ENCODE peak calls at places on chromosome 11, in eight cellular contexts. O is RWPE1, T is CD14-positive monocyte, N is left ventricle myocardium superior, Y is pulmonary artery endothelial cell, D is anterior cingulate cortex, V is HuH-7, S is EH. H is an unnamed sample.

GRCh38 chr11:83971063-83971462 is 684.9 kb upstream of the CCDC90B start:
- DNase-seq in D (no peak), O (no peak), N (no peak), S (no peak), Y (no peak), V (no peak), T (no peak), H (no peak)

GRCh38 chr11:22539851-22540376 is 85.7 kb downstream of the FANCF start:
- DNase-seq in T (no peak), Y (no peak), N (no peak), D (no peak), S (no peak), O (peak), V (peak), H (no peak)

GRCh38 chr11:37914859-37915258 is 1316.8 kb upstream of the RAG2 start:
- DNase-seq in Y (no peak), O (no peak), S (no peak), N (no peak), T (no peak), V (no peak), D (no peak), H (no peak)

GRCh38 chr11:130192845-130193267 is 33.3 kb downstream of the ST14 start:
- DNase-seq in Y (no peak), O (no peak), D (no peak), S (no peak), N (no peak), T (no peak), V (peak), H (no peak)

GRCh38 chr11:14908214-14908880 is 16.3 kb upstream of the CYP2R1 start:
- DNase-seq in T (no peak), N (no peak), O (peak), S (peak), Y (no peak), V (peak), D (no peak), H (peak)

GRCh38 chr11:115321602-115322289 is 182.5 kb downstream of the CADM1 start:
- DNase-seq in O (no peak), S (peak), T (no peak), V (no peak), N (no peak), D (no peak), Y (no peak), H (no peak)

GRCh38 chr11:11209967-11210366 is 143.1 kb downstream of the CSNK2A3 start:
- DNase-seq in O (no peak), T (no peak), Y (no peak), V (no peak), S (no peak), N (no peak), D (no peak), H (no peak)

GRCh38 chr11:115774756-115775155 is 270.5 kb upstream of the CADM1 start:
- DNase-seq in V (no peak), S (no peak), T (no peak), N (no peak), Y (no peak), D (no peak), O (no peak), H (no peak)

GRCh38 chr11:110531056-110531756 is 101.5 kb downstream of the FDX1 start:
- DNase-seq in T (no peak), N (no peak), S (no peak), Y (no peak), V (no peak), D (no peak), O (no peak), H (no peak)

GRCh38 chr11:2202071-2202899 is 30.7 kb upstream of the TH start:
- DNase-seq in S (no peak), Y (no peak), O (peak), V (no peak), D (no peak), N (no peak), T (peak), H (no peak)

GRCh38 chr11:57303280-57303989 is 21.3 kb downstream of the TNKS1BP1 start:
- DNase-seq in V (no peak), T (no peak), D (no peak), S (no peak), O (no peak), Y (no peak), N (no peak), H (no peak)

GRCh38 chr11:61947486-61948210 is 2.5 kb upstream of the BEST1 start:
- DNase-seq in Y (peak), O (peak), S (peak), V (peak), D (peak), N (peak), T (peak), H (peak)

GRCh38 chr11:117560786-117561530 is 233.3 kb downstream of the CEP164 start:
- DNase-seq in V (no peak), N (no peak), S (no peak), D (no peak), Y (no peak), T (no peak), O (no peak), H (no peak)

GRCh38 chr11:10414659-10415058 is 40.4 kb upstream of the AMPD3 start:
- DNase-seq in T (peak), S (peak), N (peak), V (no peak), D (no peak), O (no peak), Y (no peak), H (no peak)

GRCh38 chr11:8826145-8826786 is 84.7 kb upstream of the AKIP1 start:
- DNase-seq in N (no peak), Y (no peak), O (no peak), D (no peak), V (no peak), S (peak), T (no peak), H (no peak)

GRCh38 chr11:12846766-12847615 is 162.1 kb upstream of the RASSF10 start:
- DNase-seq in O (no peak), S (no peak), V (no peak), T (no peak), Y (no peak), D (no peak), N (no peak), H (no peak)

GRCh38 chr11:132782102-132782501 is 750.2 kb downstream of the OPCML start:
- DNase-seq in Y (no peak), V (no peak), S (no peak), T (no peak), N (no peak), D (no peak), O (no peak), H (no peak)

GRCh38 chr11:64998141-64998540 is 1.4 kb upstream of the BATF2 start:
- DNase-seq in D (no peak), Y (no peak), V (no peak), T (no peak), N (no peak), O (no peak), S (no peak), H (no peak)

GRCh38 chr11:121996574-121996973 is 119.4 kb downstream of the BLID start:
- DNase-seq in T (no peak), N (peak), S (no peak), O (no peak), V (no peak), Y (no peak), D (no peak), H (no peak)

GRCh38 chr11:120185678-120186407 is 25.0 kb upstream of the OAF start:
- DNase-seq in T (no peak), D (no peak), S (no peak), N (no peak), O (no peak), Y (no peak), V (no peak), H (no peak)

GRCh38 chr11:25981998-25982397 is 349.9 kb upstream of the ANO3 start:
- DNase-seq in O (peak), S (peak), V (peak), T (no peak), N (no peak), D (no peak), Y (peak), H (peak)

GRCh38 chr11:73047773-73048371 is 94.2 kb downstream of the FCHSD2 start:
- DNase-seq in Y (no peak), D (no peak), O (no peak), N (no peak), V (no peak), S (no peak), T (no peak), H (no peak)

GRCh38 chr11:134045799-134046635 is 22.9 kb upstream of the JAM3 start:
- DNase-seq in S (peak), O (no peak), D (no peak), V (no peak), N (peak), T (no peak), Y (no peak), H (no peak)

GRCh38 chr11:93089474-93090102 is 108.2 kb downstream of the SLC36A4 start:
- DNase-seq in V (peak), N (no peak), T (no peak), D (no peak), Y (no peak), S (peak), O (no peak), H (peak)

GRCh38 chr11:120432056-120433018 is 79.2 kb upstream of the GRIK4 start:
- DNase-seq in D (no peak), S (peak), V (no peak), T (no peak), Y (peak), N (no peak), O (peak), H (peak)

GRCh38 chr11:108431997-108432396 is 35.3 kb downstream of the C11orf65 start:
- DNase-seq in O (no peak), N (no peak), D (no peak), V (no peak), T (no peak), Y (no peak), S (no peak), H (no peak)

GRCh38 chr11:6548121-6548520 is 51.0 kb downstream of the DNHD1 start:
- DNase-seq in S (no peak), T (no peak), O (no peak), N (no peak), V (no peak), D (no peak), Y (no peak), H (no peak)

GRCh38 chr11:59429924-59430516 is 3.8 kb upstream of the OR5A2 start:
- DNase-seq in N (no peak), Y (peak), V (peak), S (peak), O (peak), T (no peak), D (no peak), H (peak)

GRCh38 chr11:75135021-75135650 is 15.8 kb upstream of the SLCO2B1 start:
- DNase-seq in V (no peak), D (no peak), Y (no peak), T (no peak), O (no peak), S (no peak), N (no peak), H (no peak)

GRCh38 chr11:57460017-57460755 is at the start of gene RTN4RL2:
- DNase-seq in V (peak), Y (no peak), T (no peak), N (peak), O (peak), D (no peak), S (peak), H (peak)

GRCh38 chr11:107565219-107565937 is at the start of gene ALKBH8:
- DNase-seq in D (peak), V (peak), N (peak), Y (no peak), T (peak), S (peak), O (peak), H (peak)

GRCh38 chr11:43632171-43632570 is 48.4 kb upstream of the HSD17B12 start:
- DNase-seq in T (no peak), O (no peak), Y (peak), N (no peak), D (no peak), S (peak), V (no peak), H (no peak)

GRCh38 chr11:128200467-128200866 is 386.9 kb downstream of the ETS1 start:
- DNase-seq in Y (no peak), O (no peak), D (no peak), N (no peak), V (no peak), S (no peak), T (no peak), H (no peak)

GRCh38 chr11:60492488-60493009 is at the start of gene MS4A12:
- DNase-seq in O (no peak), V (no peak), S (no peak), Y (no peak), N (no peak), T (no peak), D (no peak), H (no peak)

GRCh38 chr11:35242412-35242811 is 103.4 kb downstream of the CD44 start:
- DNase-seq in V (no peak), T (no peak), Y (no peak), O (no peak), D (no peak), S (peak), N (no peak), H (no peak)

GRCh38 chr11:83744620-83745192 is 458.5 kb upstream of the CCDC90B start:
- DNase-seq in N (no peak), O (no peak), T (no peak), V (no peak), S (no peak), D (no peak), Y (no peak), H (no peak)

GRCh38 chr11:18191376-18191775 is 18.7 kb downstream of the MRGPRX4 start:
- DNase-seq in O (no peak), S (no peak), N (no peak), D (no peak), Y (no peak), T (no peak), V (no peak), H (no peak)

GRCh38 chr11:126857860-126858808 is 142.4 kb downstream of the KIRREL3 start:
- DNase-seq in T (no peak), S (no peak), D (no peak), V (no peak), Y (no peak), N (no peak), O (no peak), H (no peak)

GRCh38 chr11:121909571-121909970 is 206.4 kb downstream of the BLID start:
- DNase-seq in D (no peak), S (peak), V (no peak), O (no peak), N (no peak), Y (no peak), T (no peak), H (no peak)

GRCh38 chr11:76313913-76314740 is 66.8 kb downstream of the THAP12 start:
- DNase-seq in N (no peak), O (no peak), V (no peak), Y (no peak), T (no peak), D (no peak), S (peak), H (no peak)

H was measured in NCI-H460.